ENCODE peak calls at places on chromosomes 1 and 21, in four cellular contexts. One of them, this sample, is unnamed.

GRCh38 chr1:66468712-66469111 is 65.2 kb upstream of the SGIP1 start:
- DNase-seq in progenitor cell of endocrine pancreas: no peak
- DNase-seq in fibroblast of pulmonary artery: no peak
- DNase-seq in omental fat pad: no peak
- DNase-seq in this sample: no peak

GRCh38 chr1:39224295-39224829 is 19.9 kb downstream of the MACF1 start:
- DNase-seq in progenitor cell of endocrine pancreas: no peak
- DNase-seq in fibroblast of pulmonary artery: peak; percentile 12
- DNase-seq in omental fat pad: no peak
- DNase-seq in this sample: no peak

GRCh38 chr1:198656500-198656932 is 17.7 kb downstream of the PTPRC start:
- DNase-seq in omental fat pad: peak; percentile 32
- DNase-seq in progenitor cell of endocrine pancreas: no peak
- DNase-seq in fibroblast of pulmonary artery: peak; percentile 24
- DNase-seq in this sample: no peak

GRCh38 chr1:78586572-78586971 is 33.7 kb upstream of the IFI44L start:
- DNase-seq in progenitor cell of endocrine pancreas: no peak
- DNase-seq in fibroblast of pulmonary artery: peak; percentile 14
- DNase-seq in omental fat pad: no peak
- DNase-seq in this sample: no peak

GRCh38 chr1:14511281-14511680 is 87.2 kb upstream of the KAZN start:
- DNase-seq in progenitor cell of endocrine pancreas: no peak
- DNase-seq in fibroblast of pulmonary artery: no peak
- DNase-seq in omental fat pad: no peak
- DNase-seq in this sample: no peak

GRCh38 chr1:9715536-9716226 is 64.2 kb downstream of the PIK3CD start:
- DNase-seq in progenitor cell of endocrine pancreas: no peak
- DNase-seq in omental fat pad: no peak
- DNase-seq in fibroblast of pulmonary artery: no peak
- DNase-seq in this sample: no peak

GRCh38 chr1:170241266-170241851 is 95.6 kb downstream of the NTMT2 start:
- DNase-seq in fibroblast of pulmonary artery: peak; percentile 26
- DNase-seq in progenitor cell of endocrine pancreas: no peak
- DNase-seq in omental fat pad: no peak
- DNase-seq in this sample: no peak

GRCh38 chr1:164720329-164721036 is 161.5 kb downstream of the PBX1 start:
- DNase-seq in fibroblast of pulmonary artery: no peak
- DNase-seq in omental fat pad: no peak
- DNase-seq in progenitor cell of endocrine pancreas: no peak
- DNase-seq in this sample: no peak

GRCh38 chr1:152577168-152577567 is 3.1 kb downstream of the LCE3D start:
- DNase-seq in fibroblast of pulmonary artery: no peak
- DNase-seq in omental fat pad: no peak
- DNase-seq in progenitor cell of endocrine pancreas: no peak
- DNase-seq in this sample: no peak

GRCh38 chr1:23558140-23558871 is 995 bp downstream of the ID3 start:
- DNase-seq in omental fat pad: no peak
- DNase-seq in fibroblast of pulmonary artery: peak; percentile 78
- DNase-seq in progenitor cell of endocrine pancreas: peak; percentile 25
- DNase-seq in this sample: peak; percentile 65

GRCh38 chr1:234230414-234230862 is 142.8 kb upstream of the COA6 start:
- DNase-seq in omental fat pad: no peak
- DNase-seq in fibroblast of pulmonary artery: no peak
- DNase-seq in progenitor cell of endocrine pancreas: no peak
- DNase-seq in this sample: no peak

GRCh38 chr1:29410476-29410875 is 174.2 kb downstream of the PTPRU start:
- DNase-seq in fibroblast of pulmonary artery: no peak
- DNase-seq in omental fat pad: no peak
- DNase-seq in progenitor cell of endocrine pancreas: no peak
- DNase-seq in this sample: no peak

GRCh38 chr1:21906173-21907078 is 30.7 kb downstream of the HSPG2 start:
- DNase-seq in omental fat pad: no peak
- DNase-seq in progenitor cell of endocrine pancreas: no peak
- DNase-seq in fibroblast of pulmonary artery: peak; percentile 92
- DNase-seq in this sample: no peak

GRCh38 chr1:18794561-18794960 is 64.9 kb downstream of the TAS1R2 start:
- DNase-seq in progenitor cell of endocrine pancreas: no peak
- DNase-seq in fibroblast of pulmonary artery: no peak
- DNase-seq in omental fat pad: no peak
- DNase-seq in this sample: no peak
- TF ChIP-seq CTCF in progenitor cell of endocrine pancreas: peak; percentile 37
- TF ChIP-seq CTCF in fibroblast of pulmonary artery: no peak
- TF ChIP-seq CTCF in omental fat pad: no peak
- TF ChIP-seq CTCF in this sample: no peak

DNA sequence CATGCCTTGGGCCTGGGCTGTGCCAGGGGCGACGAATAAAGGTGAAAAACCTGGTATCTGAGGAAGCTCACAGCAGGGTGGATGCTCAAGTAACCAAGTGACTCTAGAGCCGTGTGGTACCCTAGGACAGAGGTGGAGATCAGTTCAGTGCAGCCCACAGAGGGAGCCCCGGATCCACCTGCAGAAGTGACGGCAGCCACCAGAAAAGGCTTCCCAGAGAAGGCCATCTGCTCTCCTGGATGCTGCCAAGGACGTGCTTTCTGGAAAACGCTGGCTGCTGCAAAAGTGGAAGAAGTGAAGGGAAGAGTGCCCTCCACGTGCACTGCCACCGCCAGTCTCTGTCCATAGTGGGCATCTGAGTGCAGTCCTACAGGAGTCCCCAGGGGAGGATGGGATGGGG is 27.7 kb downstream of the TMCO4 start:
- DNase-seq in omental fat pad: no peak
- DNase-seq in fibroblast of pulmonary artery: no peak
- DNase-seq in progenitor cell of endocrine pancreas: no peak
- DNase-seq in this sample: no peak
- TF ChIP-seq CTCF in omental fat pad: no peak
- TF ChIP-seq CTCF in fibroblast of pulmonary artery: no peak
- TF ChIP-seq CTCF in progenitor cell of endocrine pancreas: no peak
- TF ChIP-seq CTCF in this sample: no peak

GRCh38 chr1:2050793-2051682 is 827 bp downstream of the PRKCZ start:
- DNase-seq in omental fat pad: no peak
- DNase-seq in progenitor cell of endocrine pancreas: peak; percentile 38
- DNase-seq in fibroblast of pulmonary artery: no peak
- DNase-seq in this sample: no peak

GRCh38 chr1:2047749-2048729 is 2.2 kb upstream of the PRKCZ start:
- DNase-seq in omental fat pad: no peak
- DNase-seq in progenitor cell of endocrine pancreas: no peak
- DNase-seq in fibroblast of pulmonary artery: no peak
- DNase-seq in this sample: no peak

GRCh38 chr1:2049225-2049516 is 1.0 kb upstream of the PRKCZ start:
- DNase-seq in progenitor cell of endocrine pancreas: no peak
- DNase-seq in fibroblast of pulmonary artery: no peak
- DNase-seq in omental fat pad: no peak
- DNase-seq in this sample: no peak

GRCh38 chr1:2050482-2050792 is 226 bp downstream of the PRKCZ start:
- DNase-seq in fibroblast of pulmonary artery: no peak
- DNase-seq in progenitor cell of endocrine pancreas: no peak
- DNase-seq in omental fat pad: no peak
- DNase-seq in this sample: no peak

DNA sequence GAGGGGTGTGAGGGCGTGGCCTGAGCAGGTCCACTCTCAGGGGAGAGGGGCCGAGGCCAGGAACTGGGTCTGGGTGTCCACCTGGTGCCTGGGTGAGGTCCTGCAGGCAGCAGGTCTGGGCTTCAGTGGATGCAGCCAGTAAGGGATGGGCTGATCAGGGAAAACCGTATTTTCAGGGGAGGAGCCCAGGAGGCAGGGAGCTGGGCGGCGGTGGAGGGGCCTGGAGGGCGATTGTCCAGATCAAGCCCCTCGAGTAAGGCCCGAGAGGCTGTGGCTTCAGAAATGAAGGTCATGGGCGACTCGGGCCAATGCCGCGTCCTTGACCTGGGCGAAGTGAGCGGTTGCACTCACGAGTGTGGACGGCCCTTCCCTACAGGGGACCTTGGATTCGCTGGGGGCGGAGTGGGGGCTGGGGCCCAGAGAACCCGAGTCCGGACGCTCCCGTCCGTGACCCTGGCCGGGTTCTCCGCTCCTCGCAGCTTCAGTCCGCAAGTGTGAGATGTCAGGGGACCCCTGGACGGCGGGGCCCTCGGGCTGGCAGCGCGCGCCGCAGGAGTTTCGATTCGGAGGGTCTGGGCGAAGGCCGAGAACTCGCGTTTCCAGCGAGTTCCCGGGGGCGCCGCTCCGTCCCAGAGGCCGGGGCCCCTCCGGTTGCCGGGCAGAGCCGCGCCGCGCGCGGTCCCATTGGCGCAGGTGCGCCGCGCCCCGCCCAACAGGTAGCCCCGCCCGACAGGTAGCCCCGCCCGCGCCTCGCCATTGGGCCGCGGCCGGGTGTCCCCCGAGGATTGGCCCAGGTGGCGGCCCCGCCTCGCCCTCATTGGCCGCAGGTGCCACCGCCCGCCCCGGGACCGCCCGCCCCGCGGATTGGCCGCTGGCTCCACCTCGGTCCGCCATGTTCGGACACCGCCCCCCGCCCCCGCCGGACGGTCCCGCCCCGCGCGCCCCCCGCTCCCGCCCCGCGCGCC is at the start of gene PRKCZ:
- DNase-seq in omental fat pad: peak; percentile 50
- DNase-seq in fibroblast of pulmonary artery: no peak
- DNase-seq in progenitor cell of endocrine pancreas: peak; percentile 98
- DNase-seq in this sample: peak; percentile 94
- TF ChIP-seq CTCF in omental fat pad: no peak
- TF ChIP-seq CTCF in fibroblast of pulmonary artery: peak; percentile 19
- TF ChIP-seq CTCF in progenitor cell of endocrine pancreas: peak; percentile 57
- TF ChIP-seq CTCF in this sample: peak; percentile 47

GRCh38 chr1:226562989-226563388 is 14.4 kb downstream of the STUM start:
- DNase-seq in progenitor cell of endocrine pancreas: no peak
- DNase-seq in omental fat pad: no peak
- DNase-seq in fibroblast of pulmonary artery: no peak
- DNase-seq in this sample: no peak

GRCh38 chr1:226566234-226566633 is 17.7 kb downstream of the STUM start:
- DNase-seq in omental fat pad: no peak
- DNase-seq in fibroblast of pulmonary artery: no peak
- DNase-seq in progenitor cell of endocrine pancreas: no peak
- DNase-seq in this sample: no peak

GRCh38 chr1:226568077-226568831 is 19.7 kb downstream of the STUM start:
- DNase-seq in omental fat pad: no peak
- DNase-seq in progenitor cell of endocrine pancreas: no peak
- DNase-seq in fibroblast of pulmonary artery: no peak
- DNase-seq in this sample: no peak

GRCh38 chr1:226563666-226564065 is 15.1 kb downstream of the STUM start:
- DNase-seq in progenitor cell of endocrine pancreas: no peak
- DNase-seq in omental fat pad: no peak
- DNase-seq in fibroblast of pulmonary artery: no peak
- DNase-seq in this sample: no peak

DNA sequence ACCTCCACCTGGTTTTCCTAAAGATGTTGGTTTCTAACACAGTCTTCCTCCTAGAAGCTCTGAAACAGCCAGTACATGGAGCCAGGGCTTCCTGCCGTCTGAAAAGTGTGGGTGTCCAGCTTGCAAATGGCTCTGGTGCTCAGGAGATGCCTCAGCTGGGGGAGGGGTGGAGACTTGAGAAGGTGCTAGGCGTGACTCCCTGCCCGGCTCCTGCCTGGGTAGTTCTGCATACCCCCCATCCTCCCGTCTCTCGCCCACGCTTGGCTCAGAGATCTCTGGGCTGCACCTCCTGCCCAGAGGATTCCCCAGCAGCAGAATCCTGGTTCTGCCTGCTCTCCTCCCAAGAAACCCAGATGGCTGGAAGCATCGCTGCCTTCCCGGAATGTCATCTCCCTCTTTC is 16.9 kb downstream of the STUM start:
- DNase-seq in fibroblast of pulmonary artery: no peak
- DNase-seq in omental fat pad: no peak
- DNase-seq in progenitor cell of endocrine pancreas: no peak
- DNase-seq in this sample: no peak
- TF ChIP-seq CTCF in fibroblast of pulmonary artery: no peak
- TF ChIP-seq CTCF in omental fat pad: no peak
- TF ChIP-seq CTCF in progenitor cell of endocrine pancreas: no peak
- TF ChIP-seq CTCF in this sample: no peak

GRCh38 chr1:226649244-226649643 is 89.8 kb downstream of the ITPKB start:
- DNase-seq in progenitor cell of endocrine pancreas: no peak
- DNase-seq in fibroblast of pulmonary artery: no peak
- DNase-seq in omental fat pad: no peak
- DNase-seq in this sample: no peak

GRCh38 chr1:226651041-226651731 is 87.9 kb downstream of the ITPKB start:
- DNase-seq in fibroblast of pulmonary artery: no peak
- DNase-seq in progenitor cell of endocrine pancreas: no peak
- DNase-seq in omental fat pad: no peak
- DNase-seq in this sample: no peak

GRCh38 chr1:226650236-226650841 is 88.7 kb downstream of the ITPKB start:
- DNase-seq in omental fat pad: no peak
- DNase-seq in fibroblast of pulmonary artery: no peak
- DNase-seq in progenitor cell of endocrine pancreas: no peak
- DNase-seq in this sample: no peak

GRCh38 chr1:226648421-226648820 is 90.7 kb downstream of the ITPKB start:
- DNase-seq in progenitor cell of endocrine pancreas: no peak
- DNase-seq in omental fat pad: no peak
- DNase-seq in fibroblast of pulmonary artery: no peak
- DNase-seq in this sample: no peak

GRCh38 chr1:226649780-226650179 is 89.3 kb downstream of the ITPKB start:
- DNase-seq in omental fat pad: no peak
- DNase-seq in fibroblast of pulmonary artery: peak; percentile 43
- DNase-seq in progenitor cell of endocrine pancreas: no peak
- DNase-seq in this sample: no peak
- TF ChIP-seq CTCF in omental fat pad: no peak
- TF ChIP-seq CTCF in fibroblast of pulmonary artery: peak; percentile 30
- TF ChIP-seq CTCF in progenitor cell of endocrine pancreas: no peak
- TF ChIP-seq CTCF in this sample: no peak

DNA sequence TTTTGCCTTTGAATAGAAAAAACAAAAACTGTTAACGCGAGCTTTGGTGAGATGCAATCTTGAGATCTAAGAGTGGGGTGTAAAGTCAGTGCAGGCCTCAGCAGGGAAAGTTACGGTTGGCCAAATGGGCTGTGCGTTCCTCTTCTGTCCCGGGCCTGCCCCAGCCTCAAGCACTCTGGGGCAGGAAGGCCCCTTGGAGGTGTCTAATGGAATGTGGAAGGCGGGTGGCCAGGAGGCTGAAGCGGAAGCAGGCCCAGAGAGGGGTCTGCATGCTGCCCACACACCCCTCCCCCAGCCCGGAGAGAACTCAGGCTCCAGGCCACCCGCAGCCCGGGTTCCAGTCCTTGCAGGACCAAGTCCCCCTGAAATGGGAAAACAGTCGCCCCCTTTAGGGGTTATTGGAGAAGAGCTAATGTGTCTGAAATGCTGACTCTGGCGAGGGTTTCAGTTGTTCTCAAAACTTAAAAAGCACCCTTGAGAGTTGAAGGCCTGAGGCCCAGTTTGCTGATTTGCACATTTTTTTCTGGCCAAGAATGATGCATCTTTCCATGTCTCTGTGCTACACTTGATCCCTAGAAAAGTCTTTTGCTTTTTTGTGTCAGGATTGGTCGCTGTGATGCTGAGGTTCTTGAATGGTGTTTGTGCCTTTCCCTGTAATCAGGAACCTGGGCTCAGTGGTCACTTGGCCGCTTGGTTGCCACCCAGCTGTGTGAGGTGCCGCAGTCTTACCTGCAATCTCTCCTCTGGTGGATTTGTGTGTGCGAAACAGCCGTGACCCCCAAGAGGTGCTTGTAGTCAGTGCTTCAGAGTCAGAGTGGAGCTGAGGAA is 2.0 kb downstream of the COL18A1 start:
- DNase-seq in progenitor cell of endocrine pancreas: no peak
- DNase-seq in fibroblast of pulmonary artery: no peak
- DNase-seq in omental fat pad: no peak
- DNase-seq in this sample: no peak
- TF ChIP-seq CTCF in progenitor cell of endocrine pancreas: no peak
- TF ChIP-seq CTCF in fibroblast of pulmonary artery: peak; percentile 2
- TF ChIP-seq CTCF in omental fat pad: no peak
- TF ChIP-seq CTCF in this sample: no peak